ENCODE peak calls at places on chromosome 14, in five cellular contexts. J is aorta, S is H9, M is heart left ventricle, O is K562. N is an unnamed sample. For H3K4me1 and H3K27me3, the result is how much of the 10 kb centered on the place peaks cover.

GRCh38 chr14:69285661-69286255 is 25.8 kb downstream of the GALNT16 start:
- DNase-seq in S (no peak), O (no peak), J (no peak), M (no peak), N (no peak)

GRCh38 chr14:68961781-68962584 is 17.1 kb downstream of the ACTN1 start:
- DNase-seq in S (peak), O (no peak), J (peak), M (no peak), N (no peak)

GRCh38 chr14:94897583-94897982 is 127.7 kb upstream of the GSC start:
- DNase-seq in M (no peak), O (no peak), S (no peak), J (no peak), N (no peak)

GRCh38 chr14:34110531-34110930 is 159.7 kb upstream of the EGLN3 start:
- DNase-seq in O (no peak), M (no peak), J (no peak), S (no peak), N (no peak)

GRCh38 chr14:77040995-77041744 is 12.7 kb upstream of the IRF2BPL start:
- DNase-seq in J (peak), O (no peak), M (no peak), S (no peak), N (peak)

GRCh38 chr14:98244966-98245569 is 1026.9 kb downstream of the BCL11B start:
- DNase-seq in J (no peak), S (no peak), M (no peak), O (no peak), N (peak)

GRCh38 chr14:22010532-22011242 is 337.1 kb upstream of the OR4E1 start:
- DNase-seq in O (no peak), S (no peak), M (no peak), J (no peak), N (no peak)

GRCh38 chr14:32224731-32225377 is 21.8 kb upstream of the RNU6-8 start:
- DNase-seq in S (no peak), O (peak), J (no peak), M (no peak), N (peak)

GRCh38 chr14:96938946-96939345 is 141.8 kb downstream of the VRK1 start:
- DNase-seq in M (no peak), O (peak), S (no peak), J (no peak), N (no peak)

GRCh38 chr14:83419420-83419819 is 1885.8 kb upstream of the SEL1L start:
- DNase-seq in J (no peak), S (no peak), O (no peak), M (no peak), N (no peak)

GRCh38 chr14:85934123-85934885 is 404.4 kb downstream of the FLRT2 start:
- DNase-seq in M (no peak), J (no peak), O (no peak), S (no peak), N (peak)

GRCh38 chr14:95006479-95006878 is 150.8 kb downstream of the DICER1 start:
- DNase-seq in M (no peak), J (no peak), S (no peak), O (no peak), N (no peak)

GRCh38 chr14:52397844-52398243 is 83.7 kb downstream of the PTGER2 start:
- DNase-seq in O (no peak), M (no peak), J (no peak), S (no peak), N (no peak)

GRCh38 chr14:75254381-75254821 is 24.2 kb upstream of the FOS start:
- DNase-seq in J (no peak), S (no peak), O (no peak), M (no peak), N (peak)

GRCh38 chr14:52553002-52553670 is 500 bp downstream of the GPR137C start:
- DNase-seq in O (peak), M (peak), J (peak), S (peak), N (peak)

GRCh38 chr14:80491131-80491530 is 279.8 kb upstream of the DIO2 start:
- DNase-seq in S (peak), O (no peak), J (no peak), M (peak), N (peak)

GRCh38 chr14:70856851-70857498 is 47.7 kb upstream of the MAP3K9 start:
- DNase-seq in S (no peak), J (no peak), O (no peak), M (no peak), N (no peak)

GRCh38 chr14:50249118-50249775 is 17.9 kb upstream of the SOS2 start:
- DNase-seq in M (no peak), J (no peak), S (no peak), O (no peak), N (no peak)

GRCh38 chr14:20657216-20658211 is 16.0 kb upstream of the OR6S1 start:
- DNase-seq in O (peak), S (peak), M (no peak), J (no peak), N (no peak)

GRCh38 chr14:92728781-92729364 is 19.6 kb downstream of the LGMN start:
- DNase-seq in O (peak), J (no peak), S (no peak), M (no peak), N (peak)

GRCh38 chr14:91264151-91265150 is 19.9 kb upstream of the GPR68 start:
- DNase-seq in O (peak), M (no peak), J (no peak), S (peak), N (peak)

GRCh38 chr14:70893842-70894237 is 13.4 kb upstream of the PCNX1 start:
- DNase-seq in O (no peak), M (no peak), S (no peak), J (no peak), N (no peak)

GRCh38 chr14:86683525-86683924 is 1153.6 kb downstream of the FLRT2 start:
- DNase-seq in M (no peak), O (no peak), S (no peak), J (no peak), N (no peak)

GRCh38 chr14:91149462-91149861 is 35.6 kb downstream of the DGLUCY start:
- DNase-seq in S (no peak), J (no peak), M (no peak), O (peak), N (peak)

GRCh38 chr14:76997257-76997970 is 31.1 kb downstream of the IRF2BPL start:
- DNase-seq in J (no peak), O (no peak), S (no peak), M (no peak), N (no peak)

GRCh38 chr14:26255213-26255612 is 342.6 kb downstream of the NOVA1 start:
- DNase-seq in O (no peak), J (no peak), S (no peak), M (no peak), N (peak)

GRCh38 chr14:65421201-65421981 is 8.9 kb downstream of the FUT8 start:
- DNase-seq in O (no peak), S (no peak), M (no peak), J (no peak), N (no peak)

GRCh38 chr14:77681196-77682157 is 26.3 kb downstream of the ALKBH1 start:
- DNase-seq in S (no peak), O (no peak), M (no peak), J (no peak), N (peak)

GRCh38 chr14:61504841-61505340 is 183.5 kb downstream of the PRKCH start:
- DNase-seq in O (no peak), J (no peak), S (no peak), M (no peak), N (no peak)
- H3K27ac ChIP-seq in O (no peak), J (peak), S (no peak), M (no peak), N (no peak)

DNA sequence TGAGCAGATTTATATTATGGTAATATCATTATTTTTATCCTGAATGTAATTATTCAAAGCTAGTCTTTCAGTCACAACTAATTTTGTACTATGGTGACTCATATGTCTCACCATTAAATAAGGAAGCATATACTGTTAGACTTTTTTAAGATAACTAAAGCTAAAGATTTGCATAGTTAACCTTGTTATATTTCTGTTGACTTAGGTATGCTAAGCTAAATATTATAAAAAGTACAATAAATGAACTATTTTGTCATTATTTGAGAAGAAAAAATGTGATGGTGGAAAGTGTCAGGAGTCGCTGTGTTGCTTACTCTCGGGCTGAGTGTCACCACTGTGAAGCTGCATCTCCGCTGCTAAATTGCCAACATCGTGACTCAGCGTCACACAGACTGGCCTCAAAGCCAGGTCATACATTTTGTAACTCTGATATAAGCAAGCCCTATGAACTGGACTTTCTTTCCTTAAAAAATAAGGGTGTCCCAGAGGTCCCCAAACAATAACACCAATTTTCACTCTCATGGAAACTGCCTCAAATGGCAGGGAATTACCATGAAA is 69.0 kb upstream of the SSTR1 start:
- DNase-seq in J (no peak), M (no peak), O (no peak), S (no peak), N (no peak)
- H3K4me1 ChIP-seq in J (under half), M (under half), O (under half), S (under half), N (under half)

DNA sequence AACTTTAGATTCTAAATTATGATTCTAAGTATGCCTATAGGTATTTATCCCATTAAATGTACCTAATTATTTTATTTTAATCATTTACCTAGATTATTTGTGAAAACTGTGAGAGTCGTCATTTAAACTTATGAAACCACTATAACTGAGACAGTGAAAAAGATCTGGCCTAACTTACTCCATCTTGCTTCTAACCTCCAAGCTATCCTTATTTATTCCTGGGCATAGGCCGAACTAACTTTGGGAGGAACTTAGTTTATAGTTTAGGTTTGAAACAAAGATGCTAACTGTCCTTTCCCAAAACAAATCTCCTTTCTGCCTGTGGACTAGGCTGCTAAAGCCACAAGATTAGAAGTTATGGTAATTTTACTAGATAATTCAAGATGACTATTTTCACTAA is 79.7 kb upstream of the PPP2R5C start:
- DNase-seq in M (no peak), J (no peak), S (no peak), O (no peak), N (no peak)
- H3K27me3 ChIP-seq in M (under half), J (under half), S (under half), O (under half), N (under half)

GRCh38 chr14:99644723-99645544 is at the start of gene HHIPL1:
- DNase-seq in J (no peak), S (no peak), O (no peak), M (no peak), N (no peak)
- H3K27ac ChIP-seq in J (no peak), S (no peak), O (no peak), M (no peak), N (no peak)

N was measured in small intestine.